ENCODE peak calls at places on chromosomes 5 and 9, in six cellular contexts. F is fibroblast of lung, P is OCI-LY7, S is lower lobe of right lung, W is adrenal gland, O is ovary. J is an unnamed sample.

GRCh38 chr5:173727839-173728778 is 111.7 kb upstream of the BOD1 start:
- DNase-seq in F (no peak), P (no peak), S (no peak), W (no peak), O (no peak), J (peak)

GRCh38 chr9:15149450-15149849 is 157.6 kb downstream of the TTC39B start:
- DNase-seq in F (no peak), P (no peak), S (no peak), W (no peak), O (no peak), J (no peak)

GRCh38 chr9:110526426-110526825 is 53.1 kb downstream of the SVEP1 start:
- DNase-seq in F (peak), P (no peak), S (no peak), W (no peak), O (no peak), J (no peak)

GRCh38 chr5:51622161-51622790 is 239.0 kb downstream of the ISL1 start:
- DNase-seq in F (no peak), P (no peak), S (no peak), W (no peak), O (no peak), J (no peak)

GRCh38 chr5:180785794-180786221 is 16.8 kb downstream of the MGAT1 start:
- DNase-seq in F (peak), P (no peak), S (peak), W (no peak), O (peak), J (no peak)

GRCh38 chr9:135371535-135371934 is 108.0 kb upstream of the PPP1R26 start:
- DNase-seq in F (no peak), P (no peak), S (no peak), W (no peak), O (no peak), J (no peak)

GRCh38 chr5:150411245-150411979 is 1.3 kb downstream of the CD74 start:
- DNase-seq in F (no peak), P (peak), S (peak), W (peak), O (no peak), J (peak)

GRCh38 chr5:36363101-36363500 is 61.4 kb upstream of the RANBP3L start:
- DNase-seq in F (peak), P (no peak), S (no peak), W (no peak), O (no peak), J (no peak)

GRCh38 chr9:38432922-38433510 is 8.8 kb upstream of the IGFBPL1 start:
- DNase-seq in F (peak), P (peak), S (no peak), W (peak), O (no peak), J (peak)

GRCh38 chr5:41754857-41755256 is 115.4 kb downstream of the OXCT1 start:
- DNase-seq in F (peak), P (peak), S (no peak), W (no peak), O (no peak), J (peak)

GRCh38 chr9:14452539-14452938 is 138.6 kb upstream of the NFIB start:
- DNase-seq in F (no peak), P (no peak), S (no peak), W (no peak), O (no peak), J (no peak)

GRCh38 chr5:64384761-64385160 is 121.1 kb upstream of the RGS7BP start:
- DNase-seq in F (peak), P (peak), S (no peak), W (no peak), O (no peak), J (peak)

DNA sequence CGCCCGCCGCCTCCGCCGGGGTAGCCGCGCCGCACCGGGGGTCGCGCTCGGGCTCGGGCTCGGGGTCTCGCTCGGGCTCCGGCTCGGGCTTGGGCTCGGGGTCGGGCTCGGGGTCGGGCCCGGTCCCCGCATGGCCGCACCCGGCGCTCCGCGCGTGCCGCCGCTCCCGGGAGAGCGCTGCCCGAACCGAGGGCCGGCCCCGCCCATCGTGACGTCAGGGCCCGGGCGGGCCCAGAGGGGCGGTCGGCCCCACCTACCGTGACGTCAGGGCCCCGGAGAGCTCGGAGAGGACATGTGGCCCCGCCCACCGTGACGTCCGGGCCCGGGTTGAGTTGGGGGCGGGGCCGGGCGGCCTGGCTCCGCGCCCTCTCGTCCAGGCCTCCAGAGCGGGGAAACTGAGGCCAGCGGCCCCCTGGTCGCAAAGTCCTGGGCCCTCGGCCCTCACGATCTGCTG is at the start of gene NSMF:
- DNase-seq in F (peak), P (peak), S (peak), W (peak), O (peak), J (peak)
- H3K27ac ChIP-seq in F (peak), P (peak), S (peak), W (peak), O (peak), J (peak)

GRCh38 chr9:131672451-131672850 is 67.4 kb downstream of the RAPGEF1 start:
- DNase-seq in F (no peak), P (no peak), S (no peak), W (no peak), O (no peak), J (no peak)

GRCh38 chr9:131669234-131670172 is 70.4 kb downstream of the RAPGEF1 start:
- DNase-seq in F (no peak), P (no peak), S (no peak), W (no peak), O (no peak), J (no peak)

GRCh38 chr9:131671150-131671549 is 68.7 kb downstream of the RAPGEF1 start:
- DNase-seq in F (no peak), P (no peak), S (no peak), W (no peak), O (no peak), J (no peak)

GRCh38 chr9:131668439-131669233 is 71.2 kb downstream of the RAPGEF1 start:
- DNase-seq in F (peak), P (peak), S (no peak), W (peak), O (no peak), J (peak)

DNA sequence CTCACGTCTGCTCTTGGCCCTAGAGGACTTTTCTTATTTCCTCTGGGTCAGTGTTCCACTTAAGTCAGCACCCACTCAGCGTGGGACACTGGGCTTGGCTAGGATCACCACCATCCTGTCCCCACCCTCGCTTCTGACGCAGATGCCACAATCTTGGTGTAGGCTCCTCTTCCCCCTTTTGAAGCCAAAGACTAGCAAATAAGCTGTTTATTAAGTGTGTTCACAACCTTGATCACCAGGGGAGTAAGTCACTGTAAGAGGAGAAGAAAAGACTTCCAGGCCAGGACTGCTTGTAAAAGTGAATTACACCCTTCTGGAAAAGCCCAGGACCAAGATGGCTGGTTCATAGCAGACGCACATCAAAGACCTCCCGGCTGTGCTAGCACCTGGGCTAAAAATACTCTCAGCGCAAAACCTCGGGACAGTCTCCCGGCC is 69.6 kb downstream of the RAPGEF1 start:
- DNase-seq in F (no peak), P (no peak), S (peak), W (peak), O (no peak), J (peak)
- H3K27ac ChIP-seq in F (no peak), P (peak), S (peak), W (peak), O (no peak), J (peak)

GRCh38 chr5:115169392-115170127 is at the start of gene TRIM36:
- DNase-seq in F (peak), P (peak), S (peak), W (peak), O (peak), J (peak)
- H3K27ac ChIP-seq in F (no peak), P (no peak), S (peak), W (peak), O (no peak), J (peak)

DNA sequence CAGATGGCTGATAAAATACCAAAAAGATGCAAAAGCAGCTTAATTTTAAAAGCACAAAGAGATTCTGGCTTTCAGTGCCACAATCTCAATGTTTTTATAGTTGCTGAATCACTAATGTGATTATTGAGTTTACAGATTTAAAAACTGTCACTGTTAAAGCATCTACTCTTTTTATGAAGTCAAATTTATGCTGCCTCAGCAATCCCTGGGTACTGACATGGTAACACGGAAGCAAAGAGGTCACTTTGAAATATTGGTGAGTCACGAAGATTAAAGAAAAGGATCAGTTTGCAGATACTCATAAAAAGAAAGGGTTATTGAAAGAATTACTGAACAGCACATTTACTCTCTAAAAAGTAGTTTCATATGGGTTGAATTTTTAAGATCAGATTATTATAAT is 39.7 kb upstream of the HMGCS1 start:
- DNase-seq in F (no peak), P (no peak), S (no peak), W (no peak), O (no peak), J (no peak)
- H3K27ac ChIP-seq in F (no peak), P (no peak), S (no peak), W (no peak), O (no peak), J (no peak)

GRCh38 chr9:21626493-21626892 is 144.4 kb upstream of the IFNE start:
- DNase-seq in F (no peak), P (no peak), S (no peak), W (no peak), O (no peak), J (no peak)
- H3K27ac ChIP-seq in F (no peak), P (no peak), S (no peak), W (no peak), O (no peak), J (no peak)

J was measured in small intestine.